ENCODE peak calls at places on chromosome 18, in five cellular contexts. One of them, this sample, is unnamed.

GRCh38 chr18:44195394-44196140 is 485.1 kb upstream of the SETBP1 start:
- DNase-seq in mesenchymal stem cell: no peak
- DNase-seq in neuronal stem cell: no peak
- DNase-seq in IMR-90: no peak
- DNase-seq in H9: no peak
- DNase-seq in this sample: no peak

GRCh38 chr18:60693426-60693825 is 320.9 kb upstream of the MC4R start:
- DNase-seq in neuronal stem cell: no peak
- DNase-seq in mesenchymal stem cell: no peak
- DNase-seq in H9: no peak
- DNase-seq in IMR-90: no peak
- DNase-seq in this sample: peak; percentile 51

GRCh38 chr18:46711444-46711863 is 45.4 kb downstream of the ST8SIA5 start:
- DNase-seq in H9: no peak
- DNase-seq in neuronal stem cell: no peak
- DNase-seq in mesenchymal stem cell: peak; percentile 63
- DNase-seq in IMR-90: no peak
- DNase-seq in this sample: no peak

GRCh38 chr18:67519582-67519981 is 3.1 kb upstream of the DSEL start:
- DNase-seq in neuronal stem cell: no peak
- DNase-seq in H9: no peak
- DNase-seq in mesenchymal stem cell: peak; percentile 79
- DNase-seq in IMR-90: peak; percentile 94
- DNase-seq in this sample: no peak

GRCh38 chr18:37846996-37847395 is 281.4 kb upstream of the CELF4 start:
- DNase-seq in H9: no peak
- DNase-seq in neuronal stem cell: no peak
- DNase-seq in mesenchymal stem cell: no peak
- DNase-seq in IMR-90: no peak
- DNase-seq in this sample: no peak

GRCh38 chr18:22846088-22846683 is 86.9 kb upstream of the RBBP8 start:
- DNase-seq in neuronal stem cell: no peak
- DNase-seq in H9: no peak
- DNase-seq in mesenchymal stem cell: peak; percentile 15
- DNase-seq in IMR-90: peak; percentile 25
- DNase-seq in this sample: no peak

GRCh38 chr18:76662621-76663020 is 159.7 kb upstream of the ZNF236 start:
- DNase-seq in H9: no peak
- DNase-seq in neuronal stem cell: no peak
- DNase-seq in IMR-90: no peak
- DNase-seq in mesenchymal stem cell: no peak
- DNase-seq in this sample: no peak

GRCh38 chr18:22385718-22386117 is 32.0 kb downstream of the CTAGE1 start:
- DNase-seq in IMR-90: peak; percentile 83
- DNase-seq in mesenchymal stem cell: peak; percentile 76
- DNase-seq in H9: no peak
- DNase-seq in neuronal stem cell: no peak
- DNase-seq in this sample: no peak

GRCh38 chr18:8816233-8816632 is 110.9 kb downstream of the MTCL1 start:
- DNase-seq in IMR-90: no peak
- DNase-seq in mesenchymal stem cell: no peak
- DNase-seq in neuronal stem cell: no peak
- DNase-seq in H9: no peak
- DNase-seq in this sample: no peak

GRCh38 chr18:58186258-58186948 is 142.4 kb downstream of the NEDD4L start:
- DNase-seq in neuronal stem cell: no peak
- DNase-seq in IMR-90: peak; percentile 91
- DNase-seq in H9: no peak
- DNase-seq in mesenchymal stem cell: peak; percentile 66
- DNase-seq in this sample: peak; percentile 93

GRCh38 chr18:24488824-24489493 is 28.5 kb downstream of the HRH4 start:
- DNase-seq in H9: no peak
- DNase-seq in neuronal stem cell: peak; percentile 36
- DNase-seq in IMR-90: peak; percentile 41
- DNase-seq in mesenchymal stem cell: peak; percentile 40
- DNase-seq in this sample: peak; percentile 76

GRCh38 chr18:2846241-2846637 is 567 bp upstream of the EMILIN2 start:
- DNase-seq in H9: no peak
- DNase-seq in IMR-90: peak; percentile 16
- DNase-seq in mesenchymal stem cell: peak; percentile 37
- DNase-seq in neuronal stem cell: peak; percentile 15
- DNase-seq in this sample: peak; percentile 22

GRCh38 chr18:62938006-62938405 is 222.7 kb downstream of the PHLPP1 start:
- DNase-seq in neuronal stem cell: no peak
- DNase-seq in H9: no peak
- DNase-seq in mesenchymal stem cell: peak; percentile 24
- DNase-seq in IMR-90: peak; percentile 73
- DNase-seq in this sample: no peak

GRCh38 chr18:22817844-22818243 is 115.3 kb upstream of the RBBP8 start:
- DNase-seq in neuronal stem cell: no peak
- DNase-seq in IMR-90: peak; percentile 52
- DNase-seq in mesenchymal stem cell: no peak
- DNase-seq in H9: no peak
- DNase-seq in this sample: no peak

GRCh38 chr18:8765692-8766463 is 60.5 kb downstream of the MTCL1 start:
- DNase-seq in mesenchymal stem cell: peak; percentile 88
- DNase-seq in IMR-90: no peak
- DNase-seq in H9: no peak
- DNase-seq in neuronal stem cell: no peak
- DNase-seq in this sample: no peak

GRCh38 chr18:32624182-32624723 is 148.6 kb downstream of the KLHL14 start:
- DNase-seq in H9: no peak
- DNase-seq in IMR-90: no peak
- DNase-seq in mesenchymal stem cell: no peak
- DNase-seq in neuronal stem cell: no peak
- DNase-seq in this sample: peak; percentile 16

GRCh38 chr18:12271376-12272235 is 17.4 kb downstream of the CIDEA start:
- DNase-seq in mesenchymal stem cell: peak; percentile 86
- DNase-seq in H9: peak; percentile 86
- DNase-seq in IMR-90: peak; percentile 74
- DNase-seq in neuronal stem cell: peak; percentile 85
- DNase-seq in this sample: peak; percentile 73

GRCh38 chr18:43578636-43579203 is 301.4 kb upstream of the SYT4 start:
- DNase-seq in neuronal stem cell: no peak
- DNase-seq in IMR-90: no peak
- DNase-seq in mesenchymal stem cell: peak; percentile 17
- DNase-seq in H9: no peak
- DNase-seq in this sample: no peak

GRCh38 chr18:37484893-37485834 is 80.4 kb downstream of the CELF4 start:
- DNase-seq in IMR-90: peak; percentile 5
- DNase-seq in H9: peak; percentile 72
- DNase-seq in mesenchymal stem cell: peak; percentile 26
- DNase-seq in neuronal stem cell: peak; percentile 42
- DNase-seq in this sample: peak; percentile 4

GRCh38 chr18:4455113-4455811 is at the start of gene DLGAP1:
- DNase-seq in neuronal stem cell: peak; percentile 79
- DNase-seq in IMR-90: no peak
- DNase-seq in mesenchymal stem cell: no peak
- DNase-seq in H9: peak; percentile 82
- DNase-seq in this sample: no peak

GRCh38 chr18:76491801-76492668 is 3.0 kb downstream of the ZNF516 start:
- DNase-seq in H9: peak; percentile 62
- DNase-seq in IMR-90: peak; percentile 27
- DNase-seq in neuronal stem cell: peak; percentile 53
- DNase-seq in mesenchymal stem cell: peak; percentile 67
- DNase-seq in this sample: peak; percentile 14

GRCh38 chr18:9147440-9148238 is 11.1 kb downstream of the ANKRD12 start:
- DNase-seq in IMR-90: peak; percentile 81
- DNase-seq in H9: peak; percentile 31
- DNase-seq in neuronal stem cell: no peak
- DNase-seq in mesenchymal stem cell: peak; percentile 86
- DNase-seq in this sample: peak; percentile 35

GRCh38 chr18:39062426-39062825 is 1496.8 kb upstream of the CELF4 start:
- DNase-seq in H9: no peak
- DNase-seq in IMR-90: no peak
- DNase-seq in neuronal stem cell: no peak
- DNase-seq in mesenchymal stem cell: no peak
- DNase-seq in this sample: no peak

GRCh38 chr18:48952287-48953095 is 1.7 kb upstream of the SMAD7 start:
- DNase-seq in H9: peak; percentile 84
- DNase-seq in IMR-90: peak; percentile 86
- DNase-seq in neuronal stem cell: peak; percentile 87
- DNase-seq in mesenchymal stem cell: peak; percentile 94
- DNase-seq in this sample: peak; percentile 77
- H4K91ac ChIP-seq in H9: no peak overlapping the region
- H4K91ac ChIP-seq in IMR-90: peak overlapping the region; percentile 88
- H4K91ac ChIP-seq in neuronal stem cell: no peak overlapping the region
- H4K91ac ChIP-seq in mesenchymal stem cell: peak overlapping the region; percentile 87
- H4K91ac ChIP-seq in this sample: peak overlapping the region; percentile 98

GRCh38 chr18:13614318-13614643 is 112.1 kb downstream of the FAM210A start:
- DNase-seq in IMR-90: no peak
- DNase-seq in neuronal stem cell: no peak
- DNase-seq in mesenchymal stem cell: no peak
- DNase-seq in H9: no peak
- DNase-seq in this sample: no peak

GRCh38 chr18:13611616-13612110 is 114.7 kb downstream of the FAM210A start:
- DNase-seq in mesenchymal stem cell: peak; percentile 1
- DNase-seq in IMR-90: peak; percentile 9
- DNase-seq in H9: peak; percentile 28
- DNase-seq in neuronal stem cell: peak; percentile 17
- DNase-seq in this sample: peak; percentile 38

GRCh38 chr18:13612111-13612997 is 114.0 kb downstream of the FAM210A start:
- DNase-seq in neuronal stem cell: no peak
- DNase-seq in mesenchymal stem cell: no peak
- DNase-seq in IMR-90: no peak
- DNase-seq in H9: no peak
- DNase-seq in this sample: no peak

GRCh38 chr18:13613591-13614317 is 112.6 kb downstream of the FAM210A start:
- DNase-seq in neuronal stem cell: no peak
- DNase-seq in H9: no peak
- DNase-seq in mesenchymal stem cell: no peak
- DNase-seq in IMR-90: no peak
- DNase-seq in this sample: no peak

GRCh38 chr18:13613099-13613498 is 113.3 kb downstream of the FAM210A start:
- DNase-seq in H9: no peak
- DNase-seq in neuronal stem cell: no peak
- DNase-seq in IMR-90: no peak
- DNase-seq in mesenchymal stem cell: no peak
- DNase-seq in this sample: no peak
- H3K27ac ChIP-seq in H9: no peak overlapping the region
- H3K27ac ChIP-seq in neuronal stem cell: no peak overlapping the region
- H3K27ac ChIP-seq in IMR-90: no peak overlapping the region
- H3K27ac ChIP-seq in mesenchymal stem cell: no peak overlapping the region
- H3K27ac ChIP-seq in this sample: no peak overlapping the region

GRCh38 chr18:74303936-74304335 is 11.7 kb upstream of the C18orf63 start:
- DNase-seq in H9: no peak
- DNase-seq in mesenchymal stem cell: no peak
- DNase-seq in IMR-90: peak; percentile 25
- DNase-seq in neuronal stem cell: no peak
- DNase-seq in this sample: peak; percentile 35
- H4K91ac ChIP-seq in H9: no peak overlapping the region
- H4K91ac ChIP-seq in mesenchymal stem cell: no peak overlapping the region
- H4K91ac ChIP-seq in IMR-90: no peak overlapping the region
- H4K91ac ChIP-seq in neuronal stem cell: no peak overlapping the region
- H4K91ac ChIP-seq in this sample: no peak overlapping the region

GRCh38 chr18:49459404-49460171 is 857 bp downstream of the DYM start:
- DNase-seq in mesenchymal stem cell: peak; percentile 30
- DNase-seq in H9: no peak
- DNase-seq in IMR-90: peak; percentile 12
- DNase-seq in neuronal stem cell: no peak
- DNase-seq in this sample: peak; percentile 34
- H3K27ac ChIP-seq in mesenchymal stem cell: no peak overlapping the region
- H3K27ac ChIP-seq in H9: no peak overlapping the region
- H3K27ac ChIP-seq in IMR-90: peak overlapping the region; percentile 59
- H3K27ac ChIP-seq in neuronal stem cell: no peak overlapping the region
- H3K27ac ChIP-seq in this sample: no peak overlapping the region

GRCh38 chr18:57060814-57061213 is 86.1 kb upstream of the BOD1L2 start:
- DNase-seq in H9: peak; percentile 24
- DNase-seq in IMR-90: no peak
- DNase-seq in mesenchymal stem cell: no peak
- DNase-seq in neuronal stem cell: no peak
- DNase-seq in this sample: no peak

GRCh38 chr18:57062178-57062577 is 84.7 kb upstream of the BOD1L2 start:
- DNase-seq in H9: peak; percentile 27
- DNase-seq in neuronal stem cell: no peak
- DNase-seq in mesenchymal stem cell: no peak
- DNase-seq in IMR-90: no peak
- DNase-seq in this sample: no peak

GRCh38 chr18:57059366-57059765 is 87.5 kb upstream of the BOD1L2 start:
- DNase-seq in IMR-90: no peak
- DNase-seq in neuronal stem cell: no peak
- DNase-seq in mesenchymal stem cell: no peak
- DNase-seq in H9: peak; percentile 29
- DNase-seq in this sample: no peak

GRCh38 chr18:57062841-57063240 is 84.0 kb upstream of the BOD1L2 start:
- DNase-seq in H9: peak; percentile 31
- DNase-seq in mesenchymal stem cell: no peak
- DNase-seq in IMR-90: no peak
- DNase-seq in neuronal stem cell: no peak
- DNase-seq in this sample: no peak

GRCh38 chr18:57063601-57064000 is 83.3 kb upstream of the BOD1L2 start:
- DNase-seq in H9: no peak
- DNase-seq in IMR-90: no peak
- DNase-seq in mesenchymal stem cell: no peak
- DNase-seq in neuronal stem cell: no peak
- DNase-seq in this sample: no peak
- H4K91ac ChIP-seq in H9: no peak overlapping the region
- H4K91ac ChIP-seq in IMR-90: no peak overlapping the region
- H4K91ac ChIP-seq in mesenchymal stem cell: no peak overlapping the region
- H4K91ac ChIP-seq in neuronal stem cell: no peak overlapping the region
- H4K91ac ChIP-seq in this sample: no peak overlapping the region

This sample was measured in trophoblast cell.